ENCODE peak calls at places on chromosomes 16 and 17, in four cellular contexts. B, Y, I and N are unnamed samples.

GRCh38 chr16:10859650-10860049 is 17.4 kb upstream of the CIITA start:
- DNase-seq in B (no peak), Y (no peak), I (no peak), N (no peak)

GRCh38 chr16:50298591-50299507 is 32.5 kb downstream of the ADCY7 start:
- DNase-seq in B (no peak), Y (no peak), I (no peak), N (no peak)

GRCh38 chr16:80065565-80065964 is 465.0 kb upstream of the MAF start:
- DNase-seq in B (no peak), Y (no peak), I (no peak), N (no peak)

GRCh38 chr16:47311738-47312505 is 148.9 kb downstream of the ITFG1 start:
- DNase-seq in B (no peak), Y (peak), I (no peak), N (peak)

GRCh38 chr17:954431-955164 is 25.0 kb downstream of the NXN start:
- DNase-seq in B (no peak), Y (peak), I (no peak), N (no peak)

GRCh38 chr17:48843172-48843900 is 12.5 kb downstream of the CALCOCO2 start:
- DNase-seq in B (no peak), Y (peak), I (no peak), N (no peak)

GRCh38 chr17:41785091-41785875 is 1.2 kb downstream of the JUP start:
- DNase-seq in B (no peak), Y (no peak), I (no peak), N (no peak)

GRCh38 chr16:81817296-81817695 is 38.2 kb downstream of the PLCG2 start:
- DNase-seq in B (no peak), Y (no peak), I (no peak), N (no peak)

GRCh38 chr17:80192268-80192667 is 22.4 kb downstream of the CARD14 start:
- DNase-seq in B (no peak), Y (no peak), I (no peak), N (no peak)

GRCh38 chr17:18356624-18357023 is 6.7 kb downstream of the SHMT1 start:
- DNase-seq in B (no peak), Y (peak), I (no peak), N (no peak)

GRCh38 chr16:75317101-75317522 is 65.7 kb upstream of the BCAR1 start:
- DNase-seq in B (no peak), Y (peak), I (no peak), N (no peak)

GRCh38 chr17:77400445-77400870 is 259.7 kb downstream of the SEC14L1 start:
- DNase-seq in B (no peak), Y (no peak), I (peak), N (no peak)

GRCh38 chr17:14775761-14776492 is 475.0 kb downstream of the HS3ST3B1 start:
- DNase-seq in B (no peak), Y (peak), I (no peak), N (no peak)

GRCh38 chr17:248337-249235 is 67.1 kb upstream of the DOC2B start:
- DNase-seq in B (no peak), Y (no peak), I (no peak), N (no peak)